ENCODE peak calls at places on chromosomes 7 and 10, in six cellular contexts. One of them, this sample, is unnamed.

GRCh38 chr10:4527281-4527960 is 298.6 kb upstream of the AKR1E2 start:
- DNase-seq in heart right ventricle: no peak
- DNase-seq in heart left ventricle: no peak
- DNase-seq in HCT116: no peak
- DNase-seq in tibial nerve: no peak
- DNase-seq in Peyer's patch: no peak
- DNase-seq in this sample: no peak

GRCh38 chr10:24209421-24209770 is 458 bp downstream of the KIAA1217 start:
- DNase-seq in heart right ventricle: no peak
- DNase-seq in heart left ventricle: no peak
- DNase-seq in HCT116: no peak
- DNase-seq in tibial nerve: no peak
- DNase-seq in Peyer's patch: no peak
- DNase-seq in this sample: no peak

GRCh38 chr10:42738669-42739068 is 43.9 kb upstream of the BMS1 start:
- DNase-seq in heart right ventricle: no peak
- DNase-seq in heart left ventricle: no peak
- DNase-seq in HCT116: no peak
- DNase-seq in tibial nerve: no peak
- DNase-seq in Peyer's patch: no peak
- DNase-seq in this sample: no peak

GRCh38 chr10:131788386-131788785 is 112.4 kb upstream of the PPP2R2D start:
- DNase-seq in heart right ventricle: no peak
- DNase-seq in heart left ventricle: no peak
- DNase-seq in HCT116: no peak
- DNase-seq in tibial nerve: no peak
- DNase-seq in Peyer's patch: no peak
- DNase-seq in this sample: no peak

GRCh38 chr7:16915405-16915804 is 33.6 kb upstream of the AGR3 start:
- DNase-seq in heart right ventricle: no peak
- DNase-seq in heart left ventricle: no peak
- DNase-seq in HCT116: peak; percentile 3
- DNase-seq in tibial nerve: no peak
- DNase-seq in Peyer's patch: no peak
- DNase-seq in this sample: no peak

GRCh38 chr10:128067691-128068397 is 58.4 kb downstream of the MKI67 start:
- DNase-seq in heart right ventricle: no peak
- DNase-seq in heart left ventricle: no peak
- DNase-seq in HCT116: no peak
- DNase-seq in tibial nerve: no peak
- DNase-seq in Peyer's patch: peak; percentile 15
- DNase-seq in this sample: peak; percentile 74

GRCh38 chr10:70381491-70382421 is 669 bp downstream of the LRRC20 start:
- DNase-seq in heart right ventricle: peak; percentile 62
- DNase-seq in heart left ventricle: peak; percentile 62
- DNase-seq in HCT116: no peak
- DNase-seq in tibial nerve: no peak
- DNase-seq in Peyer's patch: peak; percentile 24
- DNase-seq in this sample: peak; percentile 59

GRCh38 chr10:129055966-129056365 is 411.1 kb upstream of the MGMT start:
- DNase-seq in heart right ventricle: no peak
- DNase-seq in heart left ventricle: no peak
- DNase-seq in HCT116: no peak
- DNase-seq in tibial nerve: no peak
- DNase-seq in Peyer's patch: no peak
- DNase-seq in this sample: no peak

GRCh38 chr10:46542567-46543323 is 13.7 kb downstream of the GPRIN2 start:
- DNase-seq in heart right ventricle: no peak
- DNase-seq in heart left ventricle: no peak
- DNase-seq in HCT116: no peak
- DNase-seq in tibial nerve: no peak
- DNase-seq in Peyer's patch: no peak
- DNase-seq in this sample: peak; percentile 69

GRCh38 chr7:139650429-139651100 is 127.1 kb downstream of the CLEC2L start:
- DNase-seq in heart right ventricle: peak; percentile 35
- DNase-seq in heart left ventricle: peak; percentile 52
- DNase-seq in HCT116: no peak
- DNase-seq in tibial nerve: no peak
- DNase-seq in Peyer's patch: peak; percentile 28
- DNase-seq in this sample: no peak

GRCh38 chr7:157409753-157410727 is 73.2 kb downstream of the DNAJB6 start:
- DNase-seq in heart right ventricle: peak; percentile 18
- DNase-seq in heart left ventricle: no peak
- DNase-seq in HCT116: no peak
- DNase-seq in tibial nerve: no peak
- DNase-seq in Peyer's patch: no peak
- DNase-seq in this sample: peak; percentile 73

GRCh38 chr7:108497082-108497725 is 28.7 kb downstream of the PNPLA8 start:
- DNase-seq in heart right ventricle: no peak
- DNase-seq in heart left ventricle: peak; percentile 12
- DNase-seq in HCT116: peak; percentile 40
- DNase-seq in tibial nerve: peak; percentile 80
- DNase-seq in Peyer's patch: peak; percentile 71
- DNase-seq in this sample: no peak

GRCh38 chr10:126115021-126115610 is 218.8 kb downstream of the FANK1 start:
- DNase-seq in heart right ventricle: no peak
- DNase-seq in heart left ventricle: no peak
- DNase-seq in HCT116: no peak
- DNase-seq in tibial nerve: no peak
- DNase-seq in Peyer's patch: no peak
- DNase-seq in this sample: no peak

GRCh38 chr7:112505495-112505894 is 24.7 kb downstream of the LSMEM1 start:
- DNase-seq in heart right ventricle: no peak
- DNase-seq in heart left ventricle: no peak
- DNase-seq in HCT116: no peak
- DNase-seq in tibial nerve: no peak
- DNase-seq in Peyer's patch: no peak
- DNase-seq in this sample: no peak

GRCh38 chr10:17802966-17803365 is 6.2 kb upstream of the MRC1 start:
- DNase-seq in heart right ventricle: no peak
- DNase-seq in heart left ventricle: no peak
- DNase-seq in HCT116: no peak
- DNase-seq in tibial nerve: no peak
- DNase-seq in Peyer's patch: no peak
- DNase-seq in this sample: no peak

GRCh38 chr7:151853896-151854807 is 22.8 kb downstream of the PRKAG2 start:
- DNase-seq in heart right ventricle: peak; percentile 43
- DNase-seq in heart left ventricle: no peak
- DNase-seq in HCT116: no peak
- DNase-seq in tibial nerve: peak; percentile 33
- DNase-seq in Peyer's patch: no peak
- DNase-seq in this sample: peak; percentile 74

GRCh38 chr7:151504715-151505326 is 14.9 kb downstream of the RHEB start:
- DNase-seq in heart right ventricle: no peak
- DNase-seq in heart left ventricle: no peak
- DNase-seq in HCT116: no peak
- DNase-seq in tibial nerve: no peak
- DNase-seq in Peyer's patch: no peak
- DNase-seq in this sample: no peak

GRCh38 chr7:31882187-31882586 is 188.0 kb downstream of the PDE1C start:
- DNase-seq in heart right ventricle: peak; percentile 58
- DNase-seq in heart left ventricle: peak; percentile 81
- DNase-seq in HCT116: no peak
- DNase-seq in tibial nerve: no peak
- DNase-seq in Peyer's patch: no peak
- DNase-seq in this sample: peak; percentile 74

GRCh38 chr10:60377955-60378354 is 11.7 kb downstream of the ANK3 start:
- DNase-seq in heart right ventricle: no peak
- DNase-seq in heart left ventricle: no peak
- DNase-seq in HCT116: no peak
- DNase-seq in tibial nerve: no peak
- DNase-seq in Peyer's patch: no peak
- DNase-seq in this sample: no peak

GRCh38 chr10:21020545-21020944 is 123.4 kb upstream of the NEBL start:
- DNase-seq in heart right ventricle: no peak
- DNase-seq in heart left ventricle: no peak
- DNase-seq in HCT116: peak; percentile 19
- DNase-seq in tibial nerve: no peak
- DNase-seq in Peyer's patch: no peak
- DNase-seq in this sample: no peak

GRCh38 chr10:114319406-114320248 is 80.6 kb downstream of the VWA2 start:
- DNase-seq in heart right ventricle: no peak
- DNase-seq in heart left ventricle: no peak
- DNase-seq in HCT116: no peak
- DNase-seq in tibial nerve: no peak
- DNase-seq in Peyer's patch: no peak
- DNase-seq in this sample: no peak

GRCh38 chr7:49523870-49524269 is 249.6 kb upstream of the VWC2 start:
- DNase-seq in heart right ventricle: no peak
- DNase-seq in heart left ventricle: no peak
- DNase-seq in HCT116: no peak
- DNase-seq in tibial nerve: no peak
- DNase-seq in Peyer's patch: no peak
- DNase-seq in this sample: no peak

GRCh38 chr10:44981172-44982113 is 2.8 kb upstream of the DEPP1 start:
- DNase-seq in heart right ventricle: no peak
- DNase-seq in heart left ventricle: peak; percentile 69
- DNase-seq in HCT116: peak; percentile 73
- DNase-seq in tibial nerve: no peak
- DNase-seq in Peyer's patch: no peak
- DNase-seq in this sample: peak; percentile 88

GRCh38 chr10:130105724-130106123 is 4.9 kb downstream of the C10orf143 start:
- DNase-seq in heart right ventricle: no peak
- DNase-seq in heart left ventricle: no peak
- DNase-seq in HCT116: no peak
- DNase-seq in tibial nerve: no peak
- DNase-seq in Peyer's patch: no peak
- DNase-seq in this sample: no peak

GRCh38 chr7:36549003-36549402 is 159.3 kb downstream of the ANLN start:
- DNase-seq in heart right ventricle: no peak
- DNase-seq in heart left ventricle: no peak
- DNase-seq in HCT116: no peak
- DNase-seq in tibial nerve: no peak
- DNase-seq in Peyer's patch: no peak
- DNase-seq in this sample: no peak

GRCh38 chr10:45811075-45811474 is 36.2 kb downstream of the AGAP4 start:
- DNase-seq in heart right ventricle: no peak
- DNase-seq in heart left ventricle: no peak
- DNase-seq in HCT116: no peak
- DNase-seq in tibial nerve: no peak
- DNase-seq in Peyer's patch: no peak
- DNase-seq in this sample: no peak

GRCh38 chr10:89553064-89553734 is 17.8 kb upstream of the SLC16A12 start:
- DNase-seq in heart right ventricle: no peak
- DNase-seq in heart left ventricle: no peak
- DNase-seq in HCT116: peak; percentile 82
- DNase-seq in tibial nerve: no peak
- DNase-seq in Peyer's patch: no peak
- DNase-seq in this sample: no peak

GRCh38 chr10:78506614-78507013 is 473.0 kb downstream of the RPS24 start:
- DNase-seq in heart right ventricle: no peak
- DNase-seq in heart left ventricle: no peak
- DNase-seq in HCT116: no peak
- DNase-seq in tibial nerve: no peak
- DNase-seq in Peyer's patch: no peak
- DNase-seq in this sample: no peak

GRCh38 chr10:71998840-71999194 is 34.6 kb downstream of the CHST3 start:
- DNase-seq in heart right ventricle: peak; percentile 55
- DNase-seq in heart left ventricle: peak; percentile 68
- DNase-seq in HCT116: no peak
- DNase-seq in tibial nerve: no peak
- DNase-seq in Peyer's patch: no peak
- DNase-seq in this sample: peak; percentile 65
- H3K9me3 ChIP-seq in heart right ventricle: no peaks in the 10 kb centered on the region
- H3K9me3 ChIP-seq in heart left ventricle: no peaks in the 10 kb centered on the region
- H3K9me3 ChIP-seq in HCT116: no peaks in the 10 kb centered on the region
- H3K9me3 ChIP-seq in tibial nerve: no peaks in the 10 kb centered on the region
- H3K9me3 ChIP-seq in Peyer's patch: no peaks in the 10 kb centered on the region
- H3K9me3 ChIP-seq in this sample: no peaks in the 10 kb centered on the region

GRCh38 chr10:117216028-117216427 is 18.7 kb downstream of the KCNK18 start:
- DNase-seq in heart right ventricle: no peak
- DNase-seq in heart left ventricle: no peak
- DNase-seq in HCT116: no peak
- DNase-seq in tibial nerve: no peak
- DNase-seq in Peyer's patch: no peak
- DNase-seq in this sample: no peak
- H3K4me3 ChIP-seq in heart right ventricle: no peak overlapping the region
- H3K4me3 ChIP-seq in heart left ventricle: no peak overlapping the region
- H3K4me3 ChIP-seq in HCT116: peak overlapping the region; percentile 27
- H3K4me3 ChIP-seq in tibial nerve: peak overlapping the region; percentile 48
- H3K4me3 ChIP-seq in Peyer's patch: no peak overlapping the region
- H3K4me3 ChIP-seq in this sample: no peak overlapping the region

GRCh38 chr10:108422286-108422685 is 1257.8 kb upstream of the SORCS1 start:
- DNase-seq in heart right ventricle: no peak
- DNase-seq in heart left ventricle: no peak
- DNase-seq in HCT116: no peak
- DNase-seq in tibial nerve: no peak
- DNase-seq in Peyer's patch: no peak
- DNase-seq in this sample: no peak

GRCh38 chr10:108424656-108425055 is 1260.2 kb upstream of the SORCS1 start:
- DNase-seq in heart right ventricle: no peak
- DNase-seq in heart left ventricle: no peak
- DNase-seq in HCT116: no peak
- DNase-seq in tibial nerve: no peak
- DNase-seq in Peyer's patch: no peak
- DNase-seq in this sample: no peak

GRCh38 chr10:108421256-108421655 is 1256.8 kb upstream of the SORCS1 start:
- DNase-seq in heart right ventricle: no peak
- DNase-seq in heart left ventricle: no peak
- DNase-seq in HCT116: no peak
- DNase-seq in tibial nerve: no peak
- DNase-seq in Peyer's patch: no peak
- DNase-seq in this sample: no peak

DNA sequence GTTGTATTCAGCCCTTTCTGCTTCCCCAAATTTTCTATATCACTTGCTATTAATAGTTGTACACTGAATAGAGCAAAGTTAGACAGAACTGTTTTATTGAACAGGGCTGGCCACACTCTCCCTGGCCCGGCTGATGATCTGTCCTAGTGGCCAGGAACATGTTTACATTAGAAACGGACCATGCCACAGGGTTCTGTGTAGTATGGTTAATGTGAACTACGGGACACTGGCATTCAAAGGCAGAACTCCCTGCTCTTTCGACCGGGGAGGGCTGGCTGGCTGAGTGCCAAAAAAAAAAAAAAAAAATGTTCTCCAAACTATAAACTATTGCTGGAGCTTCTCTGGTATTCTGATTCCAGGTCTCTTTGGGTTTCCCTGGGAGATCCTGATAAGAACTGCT is 1262.6 kb upstream of the SORCS1 start:
- DNase-seq in heart right ventricle: no peak
- DNase-seq in heart left ventricle: no peak
- DNase-seq in HCT116: no peak
- DNase-seq in tibial nerve: no peak
- DNase-seq in Peyer's patch: no peak
- DNase-seq in this sample: no peak
- H3K36me3 ChIP-seq in heart right ventricle: no peaks in the 10 kb centered on the region
- H3K36me3 ChIP-seq in heart left ventricle: no peaks in the 10 kb centered on the region
- H3K36me3 ChIP-seq in HCT116: no peaks in the 10 kb centered on the region
- H3K36me3 ChIP-seq in tibial nerve: no peaks in the 10 kb centered on the region
- H3K36me3 ChIP-seq in Peyer's patch: no peaks in the 10 kb centered on the region
- H3K36me3 ChIP-seq in this sample: no peaks in the 10 kb centered on the region

DNA sequence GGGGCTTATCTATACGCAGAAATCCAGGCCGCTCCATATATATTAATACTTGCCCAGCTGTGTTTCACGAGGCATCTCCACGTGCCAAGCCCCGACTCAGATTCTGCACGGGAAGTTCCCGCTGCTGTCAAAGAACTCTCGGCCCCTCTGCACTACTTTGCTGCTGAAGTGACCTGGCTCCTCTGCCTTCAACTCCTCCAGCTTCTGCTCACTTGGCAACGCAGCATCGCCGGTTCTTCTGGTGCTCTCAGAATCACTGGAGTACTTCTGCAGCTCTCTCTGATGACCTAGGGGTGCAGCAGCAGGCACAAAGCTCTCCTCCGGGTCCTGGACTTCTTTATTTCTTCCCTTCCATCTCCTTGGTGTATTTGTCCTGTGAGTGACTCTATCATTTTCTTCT is 9.7 kb upstream of the CHST12 start:
- DNase-seq in heart right ventricle: no peak
- DNase-seq in heart left ventricle: no peak
- DNase-seq in HCT116: no peak
- DNase-seq in tibial nerve: no peak
- DNase-seq in Peyer's patch: no peak
- DNase-seq in this sample: no peak
- H3K9me3 ChIP-seq in heart right ventricle: no peaks in the 10 kb centered on the region
- H3K9me3 ChIP-seq in heart left ventricle: no peaks in the 10 kb centered on the region
- H3K9me3 ChIP-seq in HCT116: no peaks in the 10 kb centered on the region
- H3K9me3 ChIP-seq in tibial nerve: no peaks in the 10 kb centered on the region
- H3K9me3 ChIP-seq in Peyer's patch: no peaks in the 10 kb centered on the region
- H3K9me3 ChIP-seq in this sample: no peaks in the 10 kb centered on the region